ENCODE peak calls at places on chromosomes 12 and 14, in nine cellular contexts. One of them, this sample, is unnamed.

GRCh38 chr12:132966676-132967415 is 10.7 kb upstream of the ZNF605 start:
- DNase-seq in choroid plexus epithelial cell: no peak
- DNase-seq in cardiac muscle cell: no peak
- DNase-seq in Peyer's patch: no peak
- DNase-seq in Panc1: no peak
- DNase-seq in fibroblast of pulmonary artery: no peak
- DNase-seq in heart right ventricle: no peak
- DNase-seq in A549: no peak
- DNase-seq in fibroblast of mammary gland: no peak
- DNase-seq in this sample: no peak

GRCh38 chr14:60097974-60098373 is 6.3 kb downstream of the PCNX4 start:
- DNase-seq in choroid plexus epithelial cell: no peak
- DNase-seq in cardiac muscle cell: no peak
- DNase-seq in Peyer's patch: no peak
- DNase-seq in Panc1: no peak
- DNase-seq in fibroblast of pulmonary artery: no peak
- DNase-seq in heart right ventricle: no peak
- DNase-seq in A549: no peak
- DNase-seq in fibroblast of mammary gland: no peak
- DNase-seq in this sample: no peak

GRCh38 chr14:96204151-96205058 is at the start of gene BDKRB2:
- DNase-seq in choroid plexus epithelial cell: peak; percentile 86
- DNase-seq in cardiac muscle cell: peak; percentile 82
- DNase-seq in Peyer's patch: peak; percentile 88
- DNase-seq in Panc1: no peak
- DNase-seq in fibroblast of pulmonary artery: peak; percentile 63
- DNase-seq in heart right ventricle: peak; percentile 42
- DNase-seq in A549: peak; percentile 94
- DNase-seq in fibroblast of mammary gland: peak; percentile 82
- DNase-seq in this sample: peak; percentile 26

GRCh38 chr12:29572938-29573337 is 75.5 kb upstream of the OVCH1 start:
- DNase-seq in choroid plexus epithelial cell: peak; percentile 57
- DNase-seq in cardiac muscle cell: peak; percentile 31
- DNase-seq in Peyer's patch: no peak
- DNase-seq in Panc1: no peak
- DNase-seq in fibroblast of pulmonary artery: peak; percentile 53
- DNase-seq in heart right ventricle: no peak
- DNase-seq in A549: no peak
- DNase-seq in fibroblast of mammary gland: no peak
- DNase-seq in this sample: no peak

GRCh38 chr12:88419794-88420193 is 160.5 kb downstream of the KITLG start:
- DNase-seq in choroid plexus epithelial cell: peak; percentile 48
- DNase-seq in cardiac muscle cell: peak; percentile 65
- DNase-seq in Peyer's patch: no peak
- DNase-seq in Panc1: no peak
- DNase-seq in fibroblast of pulmonary artery: peak; percentile 50
- DNase-seq in heart right ventricle: no peak
- DNase-seq in A549: no peak
- DNase-seq in fibroblast of mammary gland: peak; percentile 64
- DNase-seq in this sample: no peak

GRCh38 chr12:981956-982355 is 9.1 kb upstream of the ERC1 start:
- DNase-seq in choroid plexus epithelial cell: no peak
- DNase-seq in cardiac muscle cell: peak; percentile 34
- DNase-seq in Peyer's patch: no peak
- DNase-seq in Panc1: no peak
- DNase-seq in fibroblast of pulmonary artery: no peak
- DNase-seq in heart right ventricle: no peak
- DNase-seq in A549: no peak
- DNase-seq in fibroblast of mammary gland: peak; percentile 7
- DNase-seq in this sample: no peak

GRCh38 chr12:49953146-49953545 is 2.6 kb downstream of the AQP2 start:
- DNase-seq in choroid plexus epithelial cell: no peak
- DNase-seq in cardiac muscle cell: no peak
- DNase-seq in Peyer's patch: peak; percentile 19
- DNase-seq in Panc1: no peak
- DNase-seq in fibroblast of pulmonary artery: no peak
- DNase-seq in heart right ventricle: no peak
- DNase-seq in A549: no peak
- DNase-seq in fibroblast of mammary gland: no peak
- DNase-seq in this sample: no peak

GRCh38 chr12:73308079-73308478 is 1035.9 kb downstream of the TRHDE start:
- DNase-seq in choroid plexus epithelial cell: no peak
- DNase-seq in cardiac muscle cell: no peak
- DNase-seq in Peyer's patch: no peak
- DNase-seq in Panc1: no peak
- DNase-seq in fibroblast of pulmonary artery: no peak
- DNase-seq in heart right ventricle: no peak
- DNase-seq in A549: no peak
- DNase-seq in fibroblast of mammary gland: no peak
- DNase-seq in this sample: no peak

GRCh38 chr14:101781240-101782061 is 19.9 kb downstream of the PPP2R5C start:
- DNase-seq in choroid plexus epithelial cell: no peak
- DNase-seq in cardiac muscle cell: peak; percentile 28
- DNase-seq in Peyer's patch: no peak
- DNase-seq in Panc1: no peak
- DNase-seq in fibroblast of pulmonary artery: no peak
- DNase-seq in heart right ventricle: peak; percentile 32
- DNase-seq in A549: no peak
- DNase-seq in fibroblast of mammary gland: peak; percentile 12
- DNase-seq in this sample: no peak
- H3K4me3 ChIP-seq in choroid plexus epithelial cell: peak overlapping the region; percentile 46
- H3K4me3 ChIP-seq in cardiac muscle cell: peak overlapping the region; percentile 24
- H3K4me3 ChIP-seq in Peyer's patch: peak overlapping the region; percentile 62
- H3K4me3 ChIP-seq in Panc1: peak overlapping the region; percentile 38
- H3K4me3 ChIP-seq in fibroblast of pulmonary artery: peak overlapping the region; percentile 42
- H3K4me3 ChIP-seq in heart right ventricle: peak overlapping the region; percentile 52
- H3K4me3 ChIP-seq in A549: peak overlapping the region; percentile 35
- H3K4me3 ChIP-seq in fibroblast of mammary gland: peak overlapping the region; percentile 30
- H3K4me3 ChIP-seq in this sample: peak overlapping the region; percentile 37

GRCh38 chr12:105951732-105952131 is 187.0 kb downstream of the NUAK1 start:
- DNase-seq in choroid plexus epithelial cell: no peak
- DNase-seq in cardiac muscle cell: no peak
- DNase-seq in Peyer's patch: no peak
- DNase-seq in Panc1: no peak
- DNase-seq in fibroblast of pulmonary artery: no peak
- DNase-seq in heart right ventricle: no peak
- DNase-seq in A549: no peak
- DNase-seq in fibroblast of mammary gland: no peak
- DNase-seq in this sample: no peak
- TF ChIP-seq CTCF in choroid plexus epithelial cell: no peak
- TF ChIP-seq CTCF in cardiac muscle cell: no peak
- TF ChIP-seq CTCF in Peyer's patch: no peak
- TF ChIP-seq CTCF in Panc1: no peak
- TF ChIP-seq CTCF in fibroblast of pulmonary artery: no peak
- TF ChIP-seq CTCF in heart right ventricle: no peak
- TF ChIP-seq CTCF in A549: no peak
- TF ChIP-seq CTCF in fibroblast of mammary gland: no peak
- TF ChIP-seq CTCF in this sample: no peak

GRCh38 chr14:69069020-69069421 is 83.9 kb downstream of the DCAF5 start:
- DNase-seq in choroid plexus epithelial cell: peak; percentile 83
- DNase-seq in cardiac muscle cell: peak; percentile 44
- DNase-seq in Peyer's patch: no peak
- DNase-seq in Panc1: no peak
- DNase-seq in fibroblast of pulmonary artery: peak; percentile 56
- DNase-seq in heart right ventricle: no peak
- DNase-seq in A549: no peak
- DNase-seq in fibroblast of mammary gland: peak; percentile 83
- DNase-seq in this sample: no peak

GRCh38 chr14:69072584-69072983 is 80.3 kb downstream of the DCAF5 start:
- DNase-seq in choroid plexus epithelial cell: no peak
- DNase-seq in cardiac muscle cell: no peak
- DNase-seq in Peyer's patch: no peak
- DNase-seq in Panc1: no peak
- DNase-seq in fibroblast of pulmonary artery: no peak
- DNase-seq in heart right ventricle: no peak
- DNase-seq in A549: no peak
- DNase-seq in fibroblast of mammary gland: no peak
- DNase-seq in this sample: no peak

GRCh38 chr14:69076341-69076740 is 76.6 kb downstream of the DCAF5 start:
- DNase-seq in choroid plexus epithelial cell: no peak
- DNase-seq in cardiac muscle cell: no peak
- DNase-seq in Peyer's patch: no peak
- DNase-seq in Panc1: no peak
- DNase-seq in fibroblast of pulmonary artery: no peak
- DNase-seq in heart right ventricle: no peak
- DNase-seq in A549: no peak
- DNase-seq in fibroblast of mammary gland: no peak
- DNase-seq in this sample: no peak

GRCh38 chr14:69073925-69074324 is 79.0 kb downstream of the DCAF5 start:
- DNase-seq in choroid plexus epithelial cell: no peak
- DNase-seq in cardiac muscle cell: no peak
- DNase-seq in Peyer's patch: no peak
- DNase-seq in Panc1: no peak
- DNase-seq in fibroblast of pulmonary artery: no peak
- DNase-seq in heart right ventricle: no peak
- DNase-seq in A549: no peak
- DNase-seq in fibroblast of mammary gland: no peak
- DNase-seq in this sample: no peak

DNA sequence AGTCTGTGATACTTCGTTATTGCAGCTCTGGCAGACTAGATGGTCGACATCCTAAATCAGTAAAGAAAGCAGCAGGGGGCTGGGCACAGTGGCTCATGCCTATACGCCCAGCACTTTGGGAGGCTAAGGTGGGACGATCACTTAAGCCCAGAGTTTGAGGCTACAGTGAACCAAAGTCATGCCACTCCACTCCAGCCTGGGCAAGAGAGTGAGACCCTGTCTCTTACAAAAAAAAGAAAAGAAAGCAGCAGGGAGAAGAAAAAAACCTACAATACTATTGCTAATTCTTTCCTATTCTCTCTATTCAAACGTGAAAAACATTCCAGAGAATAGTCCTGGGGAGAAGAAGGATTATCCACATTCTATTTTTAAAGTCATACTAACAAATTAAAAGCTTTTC is 79.5 kb downstream of the DCAF5 start:
- DNase-seq in choroid plexus epithelial cell: no peak
- DNase-seq in cardiac muscle cell: no peak
- DNase-seq in Peyer's patch: no peak
- DNase-seq in Panc1: no peak
- DNase-seq in fibroblast of pulmonary artery: no peak
- DNase-seq in heart right ventricle: no peak
- DNase-seq in A549: no peak
- DNase-seq in fibroblast of mammary gland: no peak
- DNase-seq in this sample: no peak
- H3K4me3 ChIP-seq in choroid plexus epithelial cell: no peak overlapping the region
- H3K4me3 ChIP-seq in cardiac muscle cell: no peak overlapping the region
- H3K4me3 ChIP-seq in Peyer's patch: no peak overlapping the region
- H3K4me3 ChIP-seq in Panc1: no peak overlapping the region
- H3K4me3 ChIP-seq in fibroblast of pulmonary artery: no peak overlapping the region
- H3K4me3 ChIP-seq in heart right ventricle: no peak overlapping the region
- H3K4me3 ChIP-seq in A549: no peak overlapping the region
- H3K4me3 ChIP-seq in fibroblast of mammary gland: no peak overlapping the region
- H3K4me3 ChIP-seq in this sample: no peak overlapping the region

DNA sequence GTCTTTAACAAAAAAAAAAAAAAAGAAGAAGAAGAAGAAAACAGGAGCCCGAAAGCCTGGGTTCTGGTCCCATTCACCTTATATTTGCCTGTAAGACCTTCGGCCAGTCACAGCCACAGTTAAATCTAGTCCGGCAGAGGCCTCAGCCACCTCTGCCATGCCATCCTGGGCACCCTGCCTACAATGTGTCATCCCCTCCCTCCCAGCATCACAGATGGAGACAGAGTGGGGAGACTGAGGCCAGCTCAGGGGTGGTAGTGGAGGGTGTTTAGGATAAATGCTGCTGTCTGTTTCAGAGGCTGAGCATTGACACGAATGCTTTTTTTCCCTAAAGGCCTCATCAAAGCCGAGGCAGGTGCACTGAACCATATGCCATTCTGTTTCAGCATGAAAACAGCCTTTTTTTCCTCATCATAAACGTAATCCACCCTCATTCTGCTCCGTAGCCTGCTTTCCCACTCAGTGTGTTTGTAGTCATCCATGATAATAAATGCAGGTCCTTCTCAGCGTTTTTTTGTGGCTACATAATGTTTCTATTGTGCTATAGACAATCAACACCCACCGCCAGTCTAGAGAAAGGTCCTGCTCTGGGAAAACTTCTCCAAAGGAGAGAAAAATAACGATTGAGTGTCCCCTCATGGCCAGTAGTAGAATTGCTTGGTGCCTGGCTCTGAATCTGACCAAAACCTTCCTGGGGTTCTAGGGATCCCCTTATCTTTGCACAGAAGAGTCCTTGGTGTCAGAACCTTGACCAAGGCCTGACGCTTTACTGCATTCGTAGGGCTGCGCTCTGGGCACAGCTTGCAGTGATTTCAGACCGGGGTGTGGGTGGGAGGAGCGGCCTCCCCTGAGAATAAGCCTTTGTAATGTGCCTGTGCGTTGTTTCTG is 41.1 kb upstream of the TSPAN9 start:
- DNase-seq in choroid plexus epithelial cell: peak; percentile 66
- DNase-seq in cardiac muscle cell: peak; percentile 32
- DNase-seq in Peyer's patch: no peak
- DNase-seq in Panc1: no peak
- DNase-seq in fibroblast of pulmonary artery: peak; percentile 44
- DNase-seq in heart right ventricle: no peak
- DNase-seq in A549: no peak
- DNase-seq in fibroblast of mammary gland: peak; percentile 30
- DNase-seq in this sample: no peak
- TF ChIP-seq CTCF in choroid plexus epithelial cell: peak; percentile 84
- TF ChIP-seq CTCF in cardiac muscle cell: peak; percentile 53
- TF ChIP-seq CTCF in Peyer's patch: peak; percentile 6
- TF ChIP-seq CTCF in Panc1: peak; percentile 16
- TF ChIP-seq CTCF in fibroblast of pulmonary artery: peak; percentile 51
- TF ChIP-seq CTCF in heart right ventricle: peak; percentile 31
- TF ChIP-seq CTCF in A549: no peak
- TF ChIP-seq CTCF in fibroblast of mammary gland: peak; percentile 51
- TF ChIP-seq CTCF in this sample: peak; percentile 73

GRCh38 chr12:52027085-52027843 is 20.5 kb downstream of the TAMALIN start:
- DNase-seq in choroid plexus epithelial cell: no peak
- DNase-seq in cardiac muscle cell: no peak
- DNase-seq in Peyer's patch: no peak
- DNase-seq in Panc1: no peak
- DNase-seq in fibroblast of pulmonary artery: no peak
- DNase-seq in heart right ventricle: peak; percentile 64
- DNase-seq in A549: no peak
- DNase-seq in fibroblast of mammary gland: no peak
- DNase-seq in this sample: no peak

GRCh38 chr12:52023976-52024688 is 17.4 kb downstream of the TAMALIN start:
- DNase-seq in choroid plexus epithelial cell: no peak
- DNase-seq in cardiac muscle cell: no peak
- DNase-seq in Peyer's patch: no peak
- DNase-seq in Panc1: no peak
- DNase-seq in fibroblast of pulmonary artery: no peak
- DNase-seq in heart right ventricle: no peak
- DNase-seq in A549: no peak
- DNase-seq in fibroblast of mammary gland: no peak
- DNase-seq in this sample: no peak

GRCh38 chr12:52023182-52023975 is 16.6 kb downstream of the TAMALIN start:
- DNase-seq in choroid plexus epithelial cell: peak; percentile 70
- DNase-seq in cardiac muscle cell: peak; percentile 78
- DNase-seq in Peyer's patch: peak; percentile 93
- DNase-seq in Panc1: no peak
- DNase-seq in fibroblast of pulmonary artery: peak; percentile 71
- DNase-seq in heart right ventricle: peak; percentile 91
- DNase-seq in A549: peak; percentile 94
- DNase-seq in fibroblast of mammary gland: peak; percentile 48
- DNase-seq in this sample: no peak

GRCh38 chr12:52026267-52026666 is 19.5 kb downstream of the TAMALIN start:
- DNase-seq in choroid plexus epithelial cell: no peak
- DNase-seq in cardiac muscle cell: no peak
- DNase-seq in Peyer's patch: no peak
- DNase-seq in Panc1: no peak
- DNase-seq in fibroblast of pulmonary artery: no peak
- DNase-seq in heart right ventricle: no peak
- DNase-seq in A549: no peak
- DNase-seq in fibroblast of mammary gland: no peak
- DNase-seq in this sample: no peak

GRCh38 chr12:52025301-52026172 is 18.8 kb downstream of the TAMALIN start:
- DNase-seq in choroid plexus epithelial cell: peak; percentile 88
- DNase-seq in cardiac muscle cell: peak; percentile 88
- DNase-seq in Peyer's patch: peak; percentile 85
- DNase-seq in Panc1: peak; percentile 74
- DNase-seq in fibroblast of pulmonary artery: peak; percentile 85
- DNase-seq in heart right ventricle: peak; percentile 72
- DNase-seq in A549: peak; percentile 90
- DNase-seq in fibroblast of mammary gland: peak; percentile 79
- DNase-seq in this sample: peak; percentile 58
- H3K4me3 ChIP-seq in choroid plexus epithelial cell: peak overlapping the region; percentile 50
- H3K4me3 ChIP-seq in cardiac muscle cell: peak overlapping the region; percentile 35
- H3K4me3 ChIP-seq in Peyer's patch: peak overlapping the region; percentile 18
- H3K4me3 ChIP-seq in Panc1: peak overlapping the region; percentile 32
- H3K4me3 ChIP-seq in fibroblast of pulmonary artery: peak overlapping the region; percentile 48
- H3K4me3 ChIP-seq in heart right ventricle: peak overlapping the region; percentile 19
- H3K4me3 ChIP-seq in A549: peak overlapping the region; percentile 27
- H3K4me3 ChIP-seq in fibroblast of mammary gland: peak overlapping the region; percentile 42
- H3K4me3 ChIP-seq in this sample: peak overlapping the region; percentile 32